ENCODE peak calls at places on chromosome 12, in nine cellular contexts. V is ureter; J is BE2C; C is stimulated activated CD4-positive, alpha-beta T cell treated with anti-CD3 and anti-CD28 coated beads, Interleukin-1b, Interleukin-23, amount 100 ng/mL, for 24 hours; U is colonic mucosa; O is activated CD8-positive, alpha-beta memory T cell treated with anti-CD3 and anti-CD28 coated beads for 48 hours; Y is coronary artery; B is cerebellar cortex; P is KG1. E is an unnamed sample.

GRCh38 chr12:53752651-53753050 is 872 bp upstream of the CISTR start:
- DNase-seq in B (peak), C (no peak), V (no peak), J (no peak), Y (no peak), P (no peak), U (no peak), O (no peak), E (no peak)

GRCh38 chr12:57171668-57172067 is 24.2 kb upstream of the LRP1-AS start:
- DNase-seq in V (no peak), Y (no peak), C (no peak), O (no peak), U (no peak), P (no peak), B (no peak), J (no peak), E (no peak)

GRCh38 chr12:123000578-123000977 is 20.1 kb downstream of the ARL6IP4 start:
- DNase-seq in U (no peak), J (no peak), O (no peak), C (no peak), P (no peak), B (no peak), Y (no peak), V (no peak), E (no peak)

GRCh38 chr12:104569348-104570173 is 112.8 kb downstream of the CHST11 start:
- DNase-seq in J (no peak), B (no peak), O (peak), U (peak), Y (no peak), P (peak), C (no peak), V (no peak), E (peak)

GRCh38 chr12:90953956-90954421 is 987 bp downstream of the CCER1 start:
- DNase-seq in J (peak), C (no peak), O (no peak), B (peak), P (no peak), V (no peak), Y (no peak), U (no peak), E (no peak)

GRCh38 chr12:34400423-34400881 is 378.2 kb downstream of the ALG10 start:
- DNase-seq in B (no peak), O (no peak), C (no peak), J (peak), U (peak), P (no peak), V (peak), Y (peak), E (peak)

GRCh38 chr12:52170827-52171226 is 21.0 kb downstream of the KRT80 start:
- DNase-seq in V (no peak), U (no peak), C (no peak), P (no peak), B (no peak), O (no peak), Y (no peak), J (no peak), E (no peak)

GRCh38 chr12:48296586-48297396 is 53.9 kb downstream of the ZNF641 start:
- DNase-seq in V (peak), P (no peak), O (peak), C (peak), Y (peak), J (peak), U (peak), B (peak), E (peak)

GRCh38 chr12:57209916-57210315 is 6.7 kb upstream of the NXPH4 start:
- DNase-seq in J (no peak), Y (no peak), C (no peak), U (no peak), O (no peak), B (no peak), V (no peak), P (no peak), E (no peak)

GRCh38 chr12:75603475-75603874 is 92.1 kb upstream of the KRR1 start:
- DNase-seq in C (no peak), J (no peak), U (no peak), V (no peak), P (no peak), B (no peak), Y (no peak), O (no peak), E (no peak)

GRCh38 chr12:68621092-68622081 is 10.7 kb downstream of the RAP1B start:
- DNase-seq in Y (no peak), C (no peak), P (no peak), U (no peak), J (no peak), V (no peak), B (no peak), O (no peak), E (no peak)

GRCh38 chr12:3551386-3551785 is 60.4 kb downstream of the PRMT8 start:
- DNase-seq in U (peak), B (no peak), C (no peak), O (no peak), Y (peak), P (no peak), J (no peak), V (peak), E (no peak)

GRCh38 chr12:50584135-50584534 is 79.3 kb downstream of the DIP2B start:
- DNase-seq in O (no peak), V (no peak), U (no peak), C (no peak), J (no peak), B (no peak), Y (no peak), P (no peak), E (no peak)

GRCh38 chr12:121767525-121768016 is 25.9 kb downstream of the RHOF start:
- DNase-seq in Y (peak), P (no peak), J (peak), C (no peak), O (no peak), V (no peak), B (peak), U (no peak), E (no peak)

GRCh38 chr12:115208098-115208497 is 524.1 kb upstream of the TBX3 start:
- DNase-seq in Y (no peak), U (no peak), O (no peak), J (no peak), P (no peak), B (no peak), C (no peak), V (no peak), E (no peak)

GRCh38 chr12:53325539-53326061 is 4.2 kb upstream of the AAAS start:
- DNase-seq in O (no peak), P (no peak), J (peak), C (no peak), U (no peak), B (no peak), Y (peak), V (peak), E (peak)

GRCh38 chr12:27105746-27106536 is 23.6 kb upstream of the C12orf71 start:
- DNase-seq in U (no peak), V (no peak), O (no peak), P (no peak), B (no peak), C (no peak), J (no peak), Y (no peak), E (no peak)

GRCh38 chr12:112299704-112300103 is 82.5 kb downstream of the HECTD4 start:
- DNase-seq in V (no peak), Y (no peak), P (no peak), U (no peak), B (no peak), J (no peak), C (no peak), O (no peak), E (no peak)

GRCh38 chr12:69985656-69986055 is 160.6 kb downstream of the MYRFL start:
- DNase-seq in U (peak), Y (no peak), B (no peak), C (peak), V (no peak), O (no peak), P (no peak), J (peak), E (peak)

GRCh38 chr12:2324375-2324774 is 271.6 kb downstream of the CACNA1C start:
- DNase-seq in P (no peak), V (no peak), Y (no peak), J (peak), B (peak), C (no peak), U (peak), O (no peak), E (no peak)

GRCh38 chr12:24952389-24952788 is 3.5 kb upstream of the BCAT1 start:
- DNase-seq in C (no peak), B (no peak), P (no peak), Y (no peak), J (no peak), O (no peak), U (no peak), V (no peak), E (no peak)

GRCh38 chr12:29148065-29148957 is 767 bp upstream of the FAR2 start:
- DNase-seq in V (no peak), B (peak), O (no peak), U (peak), Y (no peak), J (peak), C (peak), P (no peak), E (peak)

GRCh38 chr12:113462117-113462774 is 9.4 kb downstream of the LHX5 start:
- DNase-seq in B (peak), U (peak), V (peak), O (peak), C (peak), P (peak), J (peak), Y (peak), E (peak)

GRCh38 chr12:56332512-56333196 is 1.1 kb downstream of the PAN2 start:
- DNase-seq in B (no peak), J (no peak), V (no peak), C (no peak), U (no peak), P (no peak), Y (no peak), O (no peak), E (no peak)

GRCh38 chr12:117023998-117024960 is 74.9 kb downstream of the TESC start:
- DNase-seq in U (no peak), V (peak), P (no peak), J (no peak), C (no peak), Y (peak), O (no peak), B (no peak), E (no peak)

GRCh38 chr12:103997277-103997900 is 31.7 kb downstream of the TDG start:
- DNase-seq in B (no peak), P (no peak), J (no peak), C (no peak), U (no peak), O (no peak), Y (no peak), V (no peak), E (no peak)

GRCh38 chr12:123062682-123063426 is 82.4 kb downstream of the ARL6IP4 start:
- DNase-seq in V (peak), J (no peak), B (peak), C (no peak), Y (peak), P (no peak), U (no peak), O (no peak), E (peak)

GRCh38 chr12:75900781-75901254 is 130.8 kb downstream of the PHLDA1 start:
- DNase-seq in U (no peak), J (no peak), B (no peak), P (no peak), V (no peak), O (no peak), C (no peak), Y (no peak), E (no peak)

GRCh38 chr12:114869091-114869834 is 185.3 kb upstream of the TBX3 start:
- DNase-seq in U (no peak), Y (no peak), O (no peak), C (no peak), V (no peak), B (no peak), P (no peak), J (peak), E (no peak)

GRCh38 chr12:107624493-107624892 is 61.1 kb upstream of the PWP1 start:
- DNase-seq in B (no peak), U (no peak), V (no peak), P (no peak), Y (no peak), C (no peak), O (no peak), J (no peak), E (no peak)

GRCh38 chr12:15184484-15184883 is 36.7 kb downstream of the RERG start:
- DNase-seq in B (no peak), J (no peak), P (no peak), U (no peak), O (no peak), Y (no peak), C (no peak), V (no peak), E (no peak)

GRCh38 chr12:1502856-1503255 is 91.5 kb downstream of the FBXL14 start:
- DNase-seq in O (no peak), Y (no peak), P (no peak), C (no peak), J (no peak), B (no peak), V (no peak), U (no peak), E (no peak)

GRCh38 chr12:121590476-121591143 is 9.8 kb upstream of the KDM2B start:
- DNase-seq in O (peak), B (no peak), V (no peak), U (no peak), Y (no peak), C (peak), P (peak), J (no peak), E (no peak)

GRCh38 chr12:81896771-81897170 is 137.6 kb upstream of the PPFIA2 start:
- DNase-seq in Y (no peak), P (no peak), O (no peak), C (no peak), B (no peak), U (no peak), J (no peak), V (no peak), E (no peak)

GRCh38 chr12:113439606-113440030 is 17.4 kb downstream of the SDSL start:
- DNase-seq in P (no peak), U (no peak), Y (no peak), B (peak), J (peak), V (no peak), C (no peak), O (no peak), E (no peak)

GRCh38 chr12:121436706-121437105 is 36.8 kb downstream of the RNF34 start:
- DNase-seq in J (no peak), O (no peak), C (no peak), V (no peak), B (no peak), U (no peak), P (no peak), Y (no peak), E (no peak)

E was measured in upper lobe of left lung.